ENCODE peak calls at places on chromosomes 3 and 15, in ten cellular contexts. W, I, H, K, Z, M, V, D, F and G are unnamed samples.

GRCh38 chr15:50911641-50912040 is 3.2 kb downstream of the AP4E1 start:
- DNase-seq in W (no peak), I (no peak), H (no peak), K (no peak), Z (no peak), M (no peak), V (no peak), D (no peak), F (no peak), G (no peak)

GRCh38 chr3:160413613-160414248 is 14.3 kb downstream of the SMC4 start:
- DNase-seq in W (peak), I (no peak), H (peak), K (peak), Z (peak), M (peak), V (peak), D (peak), F (no peak), G (peak)

GRCh38 chr3:181336597-181336996 is 347.1 kb upstream of the DNAJC19 start:
- DNase-seq in W (no peak), I (no peak), H (no peak), K (no peak), Z (no peak), M (no peak), V (no peak), D (no peak), F (no peak), G (no peak)

GRCh38 chr3:50444213-50444612 is 59.2 kb downstream of the CACNA2D2 start:
- DNase-seq in W (no peak), I (no peak), H (no peak), K (no peak), Z (no peak), M (no peak), V (no peak), D (no peak), F (no peak), G (no peak)

GRCh38 chr3:12934431-12934830 is 93.1 kb upstream of the RPL32 start:
- DNase-seq in W (no peak), I (no peak), H (no peak), K (no peak), Z (no peak), M (peak), V (no peak), D (no peak), F (peak), G (no peak)

GRCh38 chr15:70832176-70832575 is 21.8 kb downstream of the LARP6 start:
- DNase-seq in W (no peak), I (no peak), H (no peak), K (no peak), Z (no peak), M (no peak), V (no peak), D (no peak), F (no peak), G (no peak)

GRCh38 chr3:182412066-182412465 is 381.2 kb upstream of the ATP11B start:
- DNase-seq in W (no peak), I (no peak), H (no peak), K (no peak), Z (no peak), M (no peak), V (peak), D (no peak), F (no peak), G (no peak)

GRCh38 chr3:140423146-140423545 is 254.7 kb upstream of the TRIM42 start:
- DNase-seq in W (no peak), I (no peak), H (no peak), K (no peak), Z (no peak), M (no peak), V (no peak), D (no peak), F (no peak), G (no peak)

GRCh38 chr3:126452213-126452612 is 23.5 kb downstream of the ZXDC start:
- DNase-seq in W (no peak), I (no peak), H (no peak), K (no peak), Z (no peak), M (no peak), V (no peak), D (no peak), F (peak), G (no peak)

GRCh38 chr15:31352911-31353811 is 26.5 kb downstream of the KLF13 start:
- DNase-seq in W (peak), I (no peak), H (no peak), K (peak), Z (peak), M (peak), V (no peak), D (peak), F (no peak), G (peak)

GRCh38 chr15:96340611-96341464 is 10.3 kb downstream of the NR2F2 start:
- DNase-seq in W (peak), I (no peak), H (no peak), K (no peak), Z (no peak), M (no peak), V (no peak), D (no peak), F (peak), G (no peak)